ENCODE peak calls at places on chromosomes 2 and 18, in nine cellular contexts. V is body of pancreas; E is NCI-H774; Y is KG1; D is colonic mucosa; J is stimulated activated CD4-positive, alpha-beta T cell treated with anti-CD3 and anti-CD28 coated beads, Interleukin-12 subunit alpha, Interleukin-12 subunit beta, amount 100 ng/mL, for 4 hours; O is NCI-H2081; N is NCI-H82; C is globus pallidus. I is an unnamed sample.

GRCh38 chr2:36965196-36965595 is 1.1 kb downstream of the STRN start:
- DNase-seq in V (no peak), E (no peak), Y (no peak), D (no peak), J (no peak), O (no peak), N (no peak), C (no peak), I (no peak)

GRCh38 chr2:7844414-7844961 is 837.4 kb upstream of the ID2 start:
- DNase-seq in V (no peak), E (no peak), Y (no peak), D (no peak), J (no peak), O (no peak), N (no peak), C (no peak), I (no peak)

GRCh38 chr18:24404591-24404990 is 7.0 kb upstream of the OSBPL1A start:
- DNase-seq in V (no peak), E (no peak), Y (no peak), D (no peak), J (no peak), O (no peak), N (no peak), C (no peak), I (no peak)

GRCh38 chr2:232353660-232354059 is 24.9 kb upstream of the ALPP start:
- DNase-seq in V (no peak), E (no peak), Y (no peak), D (no peak), J (no peak), O (no peak), N (no peak), C (no peak), I (no peak)

GRCh38 chr2:12557688-12558087 is 159.0 kb upstream of the TRIB2 start:
- DNase-seq in V (no peak), E (no peak), Y (no peak), D (no peak), J (no peak), O (no peak), N (no peak), C (no peak), I (no peak)

GRCh38 chr18:76875390-76876330 is 53.3 kb downstream of the ZNF236 start:
- DNase-seq in V (peak; percentile 60), E (peak; percentile 16), Y (no peak), D (peak; percentile 68), J (peak; percentile 22), O (peak; percentile 87), N (peak; percentile 79), C (peak; percentile 26), I (peak; percentile 10)

GRCh38 chr2:25042321-25043240 is 705 bp downstream of the EFR3B start:
- DNase-seq in V (peak; percentile 39), E (no peak), Y (no peak), D (peak; percentile 36), J (peak; percentile 2), O (no peak), N (peak; percentile 60), C (peak; percentile 47), I (no peak)

GRCh38 chr18:9792565-9793226 is 84.6 kb downstream of the RAB31 start:
- DNase-seq in V (no peak), E (no peak), Y (no peak), D (no peak), J (peak; percentile 1), O (no peak), N (peak; percentile 58), C (no peak), I (no peak)

GRCh38 chr2:101619191-101619591 is 78.3 kb upstream of the MAP4K4 start:
- DNase-seq in V (peak; percentile 17), E (no peak), Y (no peak), D (peak; percentile 32), J (no peak), O (no peak), N (no peak), C (no peak), I (peak; percentile 67)

GRCh38 chr18:29157057-29157780 is 980.3 kb upstream of the CDH2 start:
- DNase-seq in V (no peak), E (no peak), Y (no peak), D (no peak), J (no peak), O (no peak), N (no peak), C (no peak), I (no peak)

GRCh38 chr18:21743166-21743831 is 2.7 kb downstream of the MIB1 start:
- DNase-seq in V (no peak), E (no peak), Y (no peak), D (no peak), J (no peak), O (no peak), N (no peak), C (no peak), I (no peak)

GRCh38 chr2:146734042-146734715 is 1110.7 kb upstream of the ACVR2A start:
- DNase-seq in V (no peak), E (peak; percentile 18), Y (peak; percentile 22), D (no peak), J (no peak), O (peak; percentile 51), N (peak; percentile 85), C (peak; percentile 29), I (peak; percentile 19)

GRCh38 chr18:56235061-56235772 is 403.2 kb downstream of the TXNL1 start:
- DNase-seq in V (no peak), E (no peak), Y (no peak), D (no peak), J (no peak), O (no peak), N (no peak), C (no peak), I (no peak)

GRCh38 chr2:1600191-1601063 is 143.9 kb downstream of the PXDN start:
- DNase-seq in V (no peak), E (no peak), Y (no peak), D (no peak), J (no peak), O (no peak), N (no peak), C (no peak), I (no peak)

GRCh38 chr2:48423376-48423775 is 106.6 kb upstream of the STON1 start:
- DNase-seq in V (no peak), E (no peak), Y (no peak), D (no peak), J (no peak), O (no peak), N (no peak), C (no peak), I (no peak)

GRCh38 chr2:63192169-63192888 is 141.7 kb downstream of the OTX1 start:
- DNase-seq in V (no peak), E (peak; percentile 37), Y (no peak), D (no peak), J (no peak), O (no peak), N (peak; percentile 21), C (no peak), I (no peak)

GRCh38 chr2:210961249-210961648 is 404.9 kb downstream of the CPS1 start:
- DNase-seq in V (no peak), E (no peak), Y (no peak), D (no peak), J (no peak), O (no peak), N (no peak), C (no peak), I (no peak)

GRCh38 chr2:85326946-85327756 is 638 bp downstream of the TGOLN2 start:
- DNase-seq in V (peak; percentile 33), E (no peak), Y (peak; percentile 17), D (peak; percentile 65), J (peak; percentile 45), O (peak; percentile 4), N (peak; percentile 65), C (no peak), I (no peak)

GRCh38 chr18:8300749-8301148 is 308.5 kb upstream of the RAB12 start:
- DNase-seq in V (no peak), E (no peak), Y (no peak), D (no peak), J (no peak), O (peak; percentile 1), N (no peak), C (no peak), I (no peak)

GRCh38 chr2:54636425-54637139 is 86.9 kb upstream of the EML6 start:
- DNase-seq in V (peak; percentile 43), E (no peak), Y (no peak), D (no peak), J (no peak), O (no peak), N (no peak), C (no peak), I (no peak)

GRCh38 chr2:200258881-200259576 is 47.5 kb upstream of the SPATS2L start:
- DNase-seq in V (no peak), E (no peak), Y (no peak), D (no peak), J (no peak), O (no peak), N (no peak), C (no peak), I (no peak)

GRCh38 chr2:2743164-2743571 is 412.1 kb upstream of the MYT1L start:
- DNase-seq in V (peak; percentile 31), E (no peak), Y (no peak), D (peak; percentile 35), J (no peak), O (no peak), N (no peak), C (peak; percentile 58), I (no peak)

I was measured in pulmonary artery endothelial cell.